ENCODE peak calls at places on chromosomes 11 and 22, in nine cellular contexts. O, P, B, L, Q, J, E, X and M are unnamed samples. For H3K36me3, the result is how much of the 10 kb centered on the place peaks cover.

GRCh38 chr11:96013459-96014213 is 89.7 kb upstream of the MTMR2 start:
- DNase-seq in J (no peak), E (no peak), B (no peak), L (no peak), X (no peak), Q (no peak), O (no peak), P (no peak), M (no peak)

GRCh38 chr11:45662665-45663485 is 2.5 kb downstream of the CHST1 start:
- DNase-seq in P (no peak), X (no peak), B (no peak), O (peak), E (peak), Q (no peak), L (peak), J (no peak), M (peak)

GRCh38 chr11:124839051-124839971 is 25.9 kb upstream of the ROBO3 start:
- DNase-seq in Q (no peak), L (no peak), B (no peak), O (no peak), X (no peak), E (no peak), P (no peak), J (no peak), M (no peak)

GRCh38 chr11:92482502-92482901 is 257.9 kb downstream of the FAT3 start:
- DNase-seq in L (no peak), E (no peak), X (no peak), B (no peak), Q (no peak), P (no peak), O (no peak), J (no peak), M (no peak)

GRCh38 chr11:33835143-33835878 is 56.6 kb downstream of the LMO2 start:
- DNase-seq in B (peak), L (peak), P (no peak), E (no peak), O (peak), J (peak), X (no peak), Q (peak), M (peak)

GRCh38 chr22:50194037-50194809 is 6.6 kb upstream of the SELENOO start:
- DNase-seq in X (no peak), P (peak), J (no peak), O (no peak), E (no peak), Q (no peak), B (no peak), L (no peak), M (no peak)

GRCh38 chr11:131652231-131652630 is 281.8 kb downstream of the NTM start:
- DNase-seq in X (no peak), Q (no peak), P (no peak), O (no peak), B (no peak), E (no peak), J (no peak), L (no peak), M (no peak)

GRCh38 chr11:22165087-22165486 is 27.8 kb upstream of the ANO5 start:
- DNase-seq in Q (no peak), O (no peak), J (no peak), B (peak), E (no peak), X (no peak), L (no peak), P (no peak), M (no peak)

GRCh38 chr11:68411501-68411991 is 49.0 kb upstream of the PPP6R3 start:
- DNase-seq in X (peak), Q (no peak), L (no peak), E (no peak), J (no peak), O (no peak), P (no peak), B (peak), M (no peak)

GRCh38 chr11:46361283-46362145 is 14.3 kb downstream of the DGKZ start:
- DNase-seq in X (peak), Q (no peak), L (peak), O (peak), E (no peak), J (no peak), B (no peak), P (no peak), M (no peak)

GRCh38 chr22:38832005-38832978 is 11.5 kb downstream of the NPTXR start:
- DNase-seq in E (no peak), O (no peak), B (no peak), P (no peak), L (no peak), Q (no peak), J (no peak), X (no peak), M (no peak)

GRCh38 chr11:64136767-64137166 is 29.1 kb downstream of the MACROD1 start:
- DNase-seq in P (no peak), O (no peak), E (no peak), X (no peak), L (no peak), Q (no peak), J (no peak), B (no peak), M (no peak)

GRCh38 chr22:38038890-38039812 is 18.1 kb upstream of the PICK1 start:
- DNase-seq in E (no peak), X (no peak), P (no peak), J (no peak), Q (no peak), O (no peak), B (no peak), L (no peak), M (no peak)

GRCh38 chr11:120820040-120820439 is 203.9 kb upstream of the TBCEL start:
- DNase-seq in X (no peak), J (no peak), Q (no peak), B (no peak), E (no peak), P (no peak), O (no peak), L (no peak), M (no peak)

GRCh38 chr11:122180435-122180834 is 64.4 kb upstream of the BLID start:
- DNase-seq in Q (peak), B (no peak), L (peak), X (no peak), J (no peak), O (peak), E (peak), P (no peak), M (peak)

GRCh38 chr11:125401746-125402145 is 94.3 kb downstream of the FEZ1 start:
- DNase-seq in E (no peak), X (no peak), O (peak), J (no peak), B (peak), Q (no peak), L (peak), P (no peak), M (no peak)

GRCh38 chr11:108620958-108621772 is 27.6 kb upstream of the EXPH5 start:
- DNase-seq in O (no peak), Q (no peak), P (no peak), X (no peak), J (no peak), E (no peak), L (peak), B (no peak), M (no peak)

GRCh38 chr11:19867064-19867463 is 154.4 kb downstream of the NAV2 start:
- DNase-seq in E (no peak), O (no peak), X (no peak), Q (no peak), B (no peak), L (no peak), J (no peak), P (no peak), M (no peak)

GRCh38 chr11:76802151-76802550 is 19.0 kb downstream of the TSKU start:
- DNase-seq in L (no peak), E (no peak), J (no peak), O (no peak), X (no peak), B (no peak), P (no peak), Q (no peak), M (no peak)

GRCh38 chr11:128206476-128206875 is 380.9 kb downstream of the ETS1 start:
- DNase-seq in O (no peak), X (no peak), J (no peak), E (no peak), Q (no peak), P (no peak), B (no peak), L (no peak), M (no peak)

GRCh38 chr22:36299911-36300310 is 47.0 kb downstream of the APOL1 start:
- DNase-seq in Q (no peak), O (no peak), P (peak), E (no peak), J (no peak), B (no peak), X (no peak), L (no peak), M (no peak)

GRCh38 chr22:47098554-47098953 is 336.1 kb downstream of the TBC1D22A start:
- DNase-seq in J (no peak), E (no peak), O (no peak), L (no peak), B (no peak), Q (no peak), P (no peak), X (no peak), M (no peak)

GRCh38 chr22:36862251-36863242 is 1.7 kb downstream of the NCF4 start:
- DNase-seq in P (no peak), J (no peak), X (peak), L (no peak), B (peak), E (no peak), O (no peak), Q (no peak), M (no peak)

GRCh38 chr11:55791606-55792005 is 3.8 kb upstream of the OR5D14 start:
- DNase-seq in J (no peak), P (no peak), L (no peak), B (no peak), O (no peak), X (no peak), E (no peak), Q (no peak), M (no peak)

GRCh38 chr22:40037320-40037719 is 42.6 kb downstream of the FAM83F start:
- DNase-seq in O (no peak), E (no peak), X (no peak), P (no peak), L (no peak), Q (no peak), J (no peak), B (no peak), M (no peak)

GRCh38 chr11:17798253-17798652 is 63.7 kb downstream of the KCNC1 start:
- DNase-seq in B (no peak), J (no peak), P (no peak), Q (no peak), O (no peak), L (no peak), E (no peak), X (no peak), M (no peak)

GRCh38 chr11:72826191-72826941 is 12.2 kb downstream of the ATG16L2 start:
- DNase-seq in O (no peak), J (no peak), B (no peak), E (no peak), P (peak), X (no peak), Q (no peak), L (no peak), M (no peak)

GRCh38 chr11:73333173-73333572 is 25.1 kb downstream of the ARHGEF17 start:
- DNase-seq in O (no peak), Q (no peak), B (no peak), L (no peak), E (no peak), P (no peak), J (no peak), X (no peak), M (no peak)

GRCh38 chr11:68424981-68425865 is 35.3 kb upstream of the PPP6R3 start:
- DNase-seq in E (no peak), Q (no peak), X (no peak), P (no peak), J (no peak), L (no peak), B (no peak), O (no peak), M (no peak)

GRCh38 chr11:64692764-64693331 is 30.1 kb downstream of the NRXN2 start:
- DNase-seq in J (no peak), Q (no peak), X (no peak), L (no peak), P (no peak), E (no peak), B (no peak), O (no peak), M (no peak)

GRCh38 chr11:44085330-44085729 is 10.1 kb upstream of the EXT2 start:
- DNase-seq in B (no peak), L (no peak), O (no peak), Q (no peak), P (no peak), J (no peak), E (no peak), X (no peak), M (no peak)

GRCh38 chr11:113645593-113646349 is 60.3 kb downstream of the TMPRSS5 start:
- DNase-seq in Q (no peak), X (no peak), L (no peak), B (no peak), O (no peak), P (no peak), J (peak), E (no peak), M (no peak)

DNA sequence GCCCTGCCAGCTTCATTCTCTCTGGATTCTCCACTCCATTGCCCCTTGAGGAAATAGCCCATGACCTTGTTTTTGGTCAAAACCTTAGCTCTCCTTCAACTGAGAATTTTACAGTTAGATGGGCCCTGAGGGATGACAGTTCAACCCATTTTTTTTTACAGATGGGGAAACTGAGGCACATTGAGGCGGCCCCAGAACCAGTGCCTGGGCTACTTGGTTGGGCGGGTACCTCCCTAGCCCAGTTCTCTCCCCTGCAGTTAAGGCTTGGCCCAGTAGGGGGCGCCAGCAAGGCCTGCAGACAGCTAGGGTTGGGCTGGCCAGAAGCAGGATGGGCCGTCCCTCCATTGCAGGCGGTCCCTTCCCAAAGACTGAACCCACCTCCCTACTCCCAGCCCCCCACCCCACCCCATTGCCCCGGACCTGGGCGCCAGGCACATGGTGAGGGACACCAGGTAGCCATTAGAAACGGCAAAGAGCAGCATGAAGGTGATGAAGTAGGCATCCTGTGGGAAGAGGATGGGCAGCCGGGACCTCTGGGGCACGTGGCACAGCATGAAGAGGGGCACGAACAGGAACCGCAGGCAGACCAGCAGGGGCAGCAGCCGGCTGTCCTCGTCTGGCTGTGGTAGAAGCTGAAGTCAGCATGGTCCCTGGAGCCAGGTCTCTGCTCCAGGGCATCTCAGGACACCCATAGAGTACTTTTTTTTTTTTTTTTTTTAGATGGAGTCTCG is 7.6 kb downstream of the SLC29A2 start:
- DNase-seq in B (peak), X (peak), E (no peak), P (peak), Q (no peak), L (no peak), J (no peak), O (no peak), M (no peak)
- H3K36me3 ChIP-seq in B (under half), X (under half), E (under half), P (under half), Q (under half), L (under half), J (under half), O (under half), M (under half)

DNA sequence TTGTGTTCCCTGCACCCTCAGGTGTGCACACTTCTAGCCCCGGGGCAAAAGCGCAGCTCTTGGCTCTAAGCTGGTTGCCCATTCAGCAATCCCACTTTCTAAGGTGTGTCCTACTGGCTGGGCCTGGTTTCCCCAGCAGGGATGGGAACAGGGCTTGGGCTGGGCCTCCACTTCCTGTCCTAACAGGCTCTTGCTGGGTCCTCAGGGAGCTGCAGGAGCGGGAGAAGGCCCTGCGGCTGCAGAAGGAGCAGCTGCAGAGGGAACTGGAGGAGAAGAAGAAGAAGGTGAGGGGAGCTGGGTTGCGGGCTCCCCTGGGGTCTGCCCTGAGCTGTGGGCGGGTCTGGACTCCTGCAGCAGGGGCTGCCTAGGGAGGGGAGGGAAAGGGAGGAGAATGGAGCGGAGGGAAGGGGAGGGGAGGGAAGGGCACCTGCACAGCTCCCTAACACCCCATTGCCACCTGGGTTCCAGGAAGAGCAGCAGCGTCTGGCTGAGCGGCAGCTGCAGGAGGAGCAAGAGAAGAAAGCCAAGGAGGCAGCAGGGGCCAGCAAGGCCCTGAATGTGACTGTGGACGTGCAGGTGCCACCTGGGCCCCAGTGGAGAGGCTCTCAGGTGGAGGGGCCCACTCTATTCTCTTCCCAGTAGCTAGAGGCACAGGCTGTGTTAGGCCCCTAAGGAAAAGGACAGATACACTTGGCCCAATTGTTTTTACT is 24.6 kb downstream of the INCENP start:
- DNase-seq in L (no peak), B (no peak), O (no peak), Q (no peak), X (no peak), E (no peak), P (no peak), J (no peak), M (no peak)
- H3K36me3 ChIP-seq in L (half or more), B (under half), O (under half), Q (under half), X (under half), E (half or more), P (under half), J (half or more), M (half or more)

GRCh38 chr11:9739108-9739507 is 75.2 kb downstream of the SWAP70 start:
- DNase-seq in L (no peak), B (no peak), P (no peak), Q (no peak), O (no peak), E (no peak), X (no peak), J (no peak), M (no peak)
- H3K36me3 ChIP-seq in L (under half), B (under half), P (under half), Q (under half), O (under half), E (under half), X (under half), J (under half), M (half or more)

DNA sequence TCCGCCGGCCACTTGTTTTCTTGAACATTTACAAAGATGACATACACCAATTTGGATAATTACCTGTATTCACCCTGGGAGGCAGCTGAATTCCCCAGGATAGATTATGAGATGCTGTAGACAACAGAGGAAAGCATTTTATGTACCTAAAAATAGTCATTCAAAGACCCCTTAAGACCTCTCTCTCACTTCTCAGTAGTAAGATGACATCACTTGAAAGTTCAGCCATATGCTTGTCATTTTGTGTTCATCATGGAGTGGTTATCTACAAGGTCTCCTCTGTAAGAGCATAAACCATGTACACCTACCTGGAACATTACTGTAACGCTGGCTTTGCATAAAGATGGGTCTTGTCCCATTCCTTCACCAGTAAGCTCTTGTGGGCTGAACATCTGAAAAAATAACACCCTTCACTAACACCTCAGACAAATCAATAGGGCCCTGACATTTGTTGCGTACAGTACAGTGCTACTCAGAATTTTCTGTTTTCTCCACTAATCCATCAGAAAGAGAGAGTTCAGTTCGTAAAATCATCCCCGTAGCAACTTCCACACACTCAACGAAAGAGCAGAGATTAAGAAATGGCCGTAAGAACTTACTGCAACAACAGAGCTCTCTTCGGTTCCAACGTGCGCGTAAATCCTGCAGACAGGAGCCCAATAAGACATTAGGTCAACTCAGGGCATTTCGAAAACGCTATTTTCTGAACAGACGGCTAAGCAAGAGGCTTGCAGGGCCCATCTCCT is 15.6 kb upstream of the WDR74 start:
- DNase-seq in L (no peak), P (no peak), O (no peak), B (no peak), J (no peak), E (no peak), Q (no peak), X (no peak), M (peak)
- H3K36me3 ChIP-seq in L (under half), P (under half), O (under half), B (under half), J (under half), E (under half), Q (under half), X (under half), M (under half)

GRCh38 chr22:24066260-24066659 is 55.2 kb downstream of the CABIN1 start:
- DNase-seq in J (no peak), P (no peak), O (no peak), Q (no peak), E (no peak), B (no peak), L (no peak), X (no peak), M (no peak)
- H3K36me3 ChIP-seq in J (half or more), P (under half), O (under half), Q (under half), E (under half), B (under half), L (half or more), X (under half), M (half or more)

GRCh38 chr11:107359701-107360100 is 97.9 kb downstream of the CWF19L2 start:
- DNase-seq in O (no peak), J (peak), E (no peak), B (no peak), P (no peak), Q (no peak), X (no peak), L (peak), M (no peak)
- H3K36me3 ChIP-seq in O (under half), J (under half), E (under half), B (under half), P (under half), Q (under half), X (under half), L (under half), M (under half)

DNA sequence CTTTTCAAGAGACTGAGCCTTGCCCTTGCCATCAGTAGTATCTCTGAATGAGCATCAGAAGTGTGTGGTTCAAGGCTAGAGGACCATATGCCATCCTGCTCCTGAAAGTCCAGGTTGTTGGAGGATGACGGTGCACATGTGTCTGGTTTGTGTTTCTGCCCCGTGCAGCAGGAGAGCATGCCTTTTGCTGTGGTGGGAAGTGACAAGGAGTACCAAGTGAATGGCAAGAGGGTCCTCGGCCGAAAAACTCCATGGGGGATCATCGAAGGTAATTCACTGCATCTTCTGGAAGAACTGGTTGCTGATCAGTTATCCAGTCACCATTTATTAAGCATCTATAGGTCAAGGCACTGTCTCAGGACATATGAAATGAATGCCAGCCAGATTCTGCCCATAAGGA is 6.1 kb upstream of the WBP2NL start:
- DNase-seq in Q (no peak), P (no peak), J (no peak), O (no peak), E (no peak), X (no peak), B (no peak), L (no peak), M (no peak)
- H3K36me3 ChIP-seq in Q (under half), P (under half), J (under half), O (under half), E (under half), X (under half), B (under half), L (under half), M (under half)